ENCODE peak calls at places on chromosomes 6 and 20, in four cellular contexts. U is A549, L is HepG2, S is K562. H is an unnamed sample.
A peak's percentile ranks its signal among the peaks of the same experiment; 100 is the strongest.

GRCh38 chr6:152272486-152272885 is 364.7 kb downstream of the SYNE1 start:
- DNase-seq in U (no peak), L (no peak), S (no peak), H (no peak)

GRCh38 chr20:45828589-45828988 is 1.5 kb upstream of the TNNC2 start:
- DNase-seq in U (no peak), L (no peak), S (no peak), H (no peak)

GRCh38 chr6:1461207-1461606 is 71.8 kb downstream of the FOXF2 start:
- DNase-seq in U (no peak), L (no peak), S (no peak), H (no peak)

GRCh38 chr20:38162149-38162548 is 2.9 kb downstream of the TGM2 start:
- DNase-seq in U (no peak), L (no peak), S (no peak), H (no peak)

GRCh38 chr6:157376706-157377230 is 4.2 kb upstream of the ZDHHC14 start:
- DNase-seq in U (no peak), L (no peak), S (no peak), H (no peak)

GRCh38 chr20:50399003-50399916 is 110.9 kb upstream of the PTPN1 start:
- DNase-seq in U (peak; percentile 31), L (peak; percentile 99), S (no peak), H (no peak)

GRCh38 chr6:29528300-29528931 is 31.1 kb downstream of the UBD start:
- DNase-seq in U (no peak), L (no peak), S (no peak), H (no peak)

GRCh38 chr6:138161434-138162103 is at the start of gene ARFGEF3:
- DNase-seq in U (peak; percentile 17), L (peak; percentile 25), S (peak; percentile 56), H (peak; percentile 75)

GRCh38 chr20:37351689-37352610 is 6.0 kb downstream of the SRC start:
- DNase-seq in U (no peak), L (no peak), S (no peak), H (no peak)

GRCh38 chr20:45363611-45364492 is 896 bp downstream of the SYS1 start:
- DNase-seq in U (no peak), L (no peak), S (no peak), H (no peak)

GRCh38 chr6:2857580-2858337 is 16.1 kb upstream of the SERPINB1 start:
- DNase-seq in U (peak; percentile 83), L (no peak), S (peak; percentile 92), H (no peak)

GRCh38 chr6:149443411-149444181 is 41.2 kb downstream of the ZC3H12D start:
- DNase-seq in U (no peak), L (no peak), S (no peak), H (no peak)

GRCh38 chr6:158270389-158271127 is 41.7 kb upstream of the TULP4 start:
- DNase-seq in U (no peak), L (no peak), S (no peak), H (no peak)

GRCh38 chr6:26576929-26577719 is 19.6 kb upstream of the ABT1 start:
- DNase-seq in U (peak; percentile 87), L (peak; percentile 75), S (peak; percentile 74), H (peak; percentile 83)

GRCh38 chr6:125201961-125202729 is 48.6 kb downstream of the TPD52L1 start:
- DNase-seq in U (peak; percentile 89), L (no peak), S (peak; percentile 48), H (no peak)

GRCh38 chr20:64024141-64024990 is 11.6 kb upstream of the C20orf204 start:
- DNase-seq in U (no peak), L (peak; percentile 100), S (no peak), H (no peak)

GRCh38 chr6:107622269-107622668 is 132.4 kb downstream of the SOBP start:
- DNase-seq in U (no peak), L (no peak), S (no peak), H (no peak)

GRCh38 chr6:37483917-37484785 is 15.5 kb downstream of the CCDC167 start:
- DNase-seq in U (peak; percentile 26), L (peak; percentile 18), S (peak; percentile 87), H (peak; percentile 82)

GRCh38 chr6:70166088-70166958 is 136.6 kb downstream of the COL9A1 start:
- DNase-seq in U (peak; percentile 20), L (peak; percentile 8), S (peak; percentile 76), H (peak; percentile 74)

GRCh38 chr6:134245041-134245440 is 72.9 kb downstream of the SGK1 start:
- DNase-seq in U (peak; percentile 23), L (no peak), S (no peak), H (no peak)

GRCh38 chr6:25280617-25280990 is 1.4 kb downstream of the CARMIL1 start:
- DNase-seq in U (peak; percentile 32), L (peak; percentile 45), S (no peak), H (no peak)

GRCh38 chr6:90121982-90122381 is 174.7 kb downstream of the BACH2 start:
- DNase-seq in U (no peak), L (no peak), S (no peak), H (no peak)

GRCh38 chr20:56706867-56707360 is 77.8 kb downstream of the TFAP2C start:
- DNase-seq in U (no peak), L (no peak), S (no peak), H (no peak)

GRCh38 chr20:7859371-7859802 is 80.9 kb downstream of the HAO1 start:
- DNase-seq in U (peak; percentile 61), L (peak; percentile 47), S (peak; percentile 5), H (peak; percentile 17)

GRCh38 chr6:33904050-33904827 is 100.4 kb upstream of the MLN start:
- DNase-seq in U (no peak), L (no peak), S (peak; percentile 86), H (no peak)

GRCh38 chr20:21702553-21703467 is 2.7 kb upstream of the PAX1 start:
- DNase-seq in U (peak; percentile 65), L (peak; percentile 39), S (peak; percentile 54), H (peak; percentile 95)

DNA sequence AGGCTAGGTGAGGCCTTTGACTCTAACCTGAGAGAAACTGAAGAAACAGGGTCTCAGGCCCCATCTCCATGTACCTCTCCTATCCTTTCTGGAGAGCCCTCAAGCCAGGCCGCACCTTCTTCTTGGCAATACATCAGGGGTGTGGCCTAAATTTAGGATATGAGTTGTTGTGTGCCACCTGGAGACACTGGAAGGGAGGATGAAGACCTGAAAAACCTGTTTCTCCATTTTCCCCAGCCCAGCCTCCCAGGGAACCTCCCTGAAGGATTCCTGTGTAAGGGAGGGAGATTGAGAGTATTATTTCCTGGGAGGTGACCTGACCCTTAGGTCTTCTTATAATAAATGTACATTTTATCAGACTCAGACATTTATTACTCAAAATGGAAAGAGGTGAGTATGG is 3.1 kb downstream of the LY6G6D start:
- DNase-seq in U (no peak), L (no peak), S (no peak), H (no peak)
- TF ChIP-seq USF2 in U (no peak), L (no peak), S (no peak), H (no peak)

GRCh38 chr20:62926229-62927127 is at the start of gene DIDO1:
- DNase-seq in U (peak; percentile 88), L (peak; percentile 87), S (peak; percentile 97), H (peak; percentile 87)

GRCh38 chr20:62923669-62924566 is 2.4 kb downstream of the DIDO1 start:
- DNase-seq in U (no peak), L (peak; percentile 77), S (no peak), H (no peak)

GRCh38 chr20:62924567-62925419 is 1.5 kb downstream of the DIDO1 start:
- DNase-seq in U (peak; percentile 42), L (peak; percentile 56), S (no peak), H (no peak)

GRCh38 chr20:62927128-62927705 is 912 bp upstream of the DIDO1 start:
- DNase-seq in U (no peak), L (peak; percentile 30), S (no peak), H (no peak)

DNA sequence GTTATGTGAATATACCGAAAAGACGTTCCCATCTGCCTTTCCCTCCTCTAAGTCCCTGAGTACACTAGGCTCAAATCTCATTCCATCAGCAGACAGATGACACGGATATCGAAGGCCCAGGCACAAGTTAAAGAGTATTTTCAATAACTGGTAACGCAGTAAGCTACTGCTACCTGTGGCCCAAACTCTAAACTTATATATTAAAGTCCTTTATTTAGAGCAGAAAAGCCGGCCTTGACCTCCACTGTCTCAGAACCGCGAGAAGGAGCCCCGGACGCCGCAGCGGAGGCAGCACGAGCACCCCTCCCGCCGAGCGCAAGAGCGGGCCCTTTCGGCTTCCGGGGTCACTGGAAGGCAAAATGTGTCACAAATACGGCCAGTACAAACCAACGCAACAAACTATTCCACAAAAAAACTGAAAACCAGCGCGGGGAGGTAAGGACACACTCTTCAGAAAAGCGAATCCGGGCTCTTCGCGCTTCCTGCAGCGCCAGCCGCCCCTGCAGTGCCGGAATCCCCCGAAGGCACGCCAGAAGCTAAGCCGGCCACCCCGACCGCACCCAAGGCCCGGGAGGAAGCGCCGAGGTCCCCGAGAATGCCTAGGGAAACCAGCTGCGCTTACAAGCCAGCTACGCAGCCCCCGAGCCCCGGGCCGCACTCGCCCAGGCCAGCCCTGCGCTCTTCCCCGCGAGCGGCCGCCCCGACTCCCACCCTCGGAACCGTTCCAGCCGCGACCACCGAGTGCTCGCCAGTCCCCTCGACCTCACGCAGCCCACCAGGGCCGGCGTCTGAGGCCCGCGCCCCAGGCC is 681 bp downstream of the DIDO1 start:
- DNase-seq in U (peak; percentile 34), L (no peak), S (no peak), H (no peak)
- TF ChIP-seq NR3C1 in U (no peak), L (no peak), S (peak; percentile 21), H (no peak)

GRCh38 chr20:9119776-9120175 is 50.9 kb downstream of the PLCB4 start:
- DNase-seq in U (no peak), L (no peak), S (no peak), H (no peak)
- TF ChIP-seq USF2 in U (no peak), L (no peak), S (no peak), H (no peak)

GRCh38 chr20:31896049-31896448 is 25.6 kb downstream of the TTLL9 start:
- DNase-seq in U (no peak), L (no peak), S (no peak), H (no peak)

GRCh38 chr20:31890646-31891045 is 20.2 kb downstream of the TTLL9 start:
- DNase-seq in U (no peak), L (no peak), S (no peak), H (no peak)

GRCh38 chr20:31897541-31897940 is 27.1 kb downstream of the TTLL9 start:
- DNase-seq in U (no peak), L (no peak), S (no peak), H (no peak)

GRCh38 chr20:31894980-31895675 is 24.7 kb downstream of the TTLL9 start:
- DNase-seq in U (peak; percentile 58), L (peak; percentile 73), S (no peak), H (no peak)
- TF ChIP-seq NR3C1 in U (no peak), L (no peak), S (no peak), H (no peak)

H was measured in WTC11.